ENCODE peak calls at places on chromosomes 2 and 18, in four cellular contexts. L is HCT116; M is stimulated activated CD4-positive, alpha-beta T cell treated with anti-CD3 and anti-CD28 coated beads, Interleukin-15, amount 100 ng/mL, for 24 hours; Z is activated naive CD8-positive, alpha-beta T cell treated with anti-CD3 and anti-CD28 coated beads, Interleukin-2, amount 10 ng/mL, durations not matched to agents 7 days and 5 days. P is an unnamed sample.

GRCh38 chr18:44198296-44199284 is 482.1 kb upstream of the SETBP1 start:
- DNase-seq in M (no peak), L (no peak), Z (no peak), P (no peak)

GRCh38 chr2:239898292-239898925 is 126.7 kb downstream of the NDUFA10 start:
- DNase-seq in M (no peak), Z (no peak), L (no peak), P (no peak)

GRCh38 chr2:173427887-173428683 is 73.4 kb downstream of the CDCA7 start:
- DNase-seq in M (no peak), L (no peak), Z (no peak), P (no peak)

GRCh38 chr2:2271471-2271941 is 59.6 kb downstream of the MYT1L start:
- DNase-seq in Z (no peak), M (no peak), L (no peak), P (no peak)

GRCh38 chr2:197165020-197165419 is 145.6 kb downstream of the ANKRD44 start:
- DNase-seq in Z (no peak), M (no peak), L (no peak), P (no peak)

GRCh38 chr2:15560404-15560987 is 638 bp downstream of the NBAS start:
- DNase-seq in Z (peak; percentile 46), M (peak; percentile 24), L (no peak), P (peak; percentile 34)

GRCh38 chr18:67794512-67794911 is 278.0 kb upstream of the DSEL start:
- DNase-seq in L (no peak), Z (no peak), M (no peak), P (no peak)

GRCh38 chr2:42446503-42447271 is 47.1 kb downstream of the KCNG3 start:
- DNase-seq in Z (no peak), L (no peak), M (no peak), P (no peak)

GRCh38 chr2:168559187-168559586 is 103.1 kb downstream of the CERS6 start:
- DNase-seq in M (no peak), L (peak; percentile 3), Z (no peak), P (no peak)

GRCh38 chr2:95039410-95039809 is 13.9 kb downstream of the MAL start:
- DNase-seq in L (no peak), M (no peak), Z (no peak), P (no peak)

GRCh38 chr2:1677833-1678165 is 66.5 kb downstream of the PXDN start:
- DNase-seq in L (no peak), M (no peak), Z (no peak), P (no peak)

GRCh38 chr2:225100856-225101294 is 58.6 kb upstream of the DOCK10 start:
- DNase-seq in Z (no peak), M (no peak), L (peak; percentile 48), P (no peak)

GRCh38 chr2:5123597-5124196 is 568.5 kb upstream of the SOX11 start:
- DNase-seq in L (no peak), Z (no peak), M (no peak), P (no peak)

GRCh38 chr2:145503511-145503910 is 983.6 kb upstream of the ZEB2 start:
- DNase-seq in Z (no peak), M (no peak), L (no peak), P (no peak)

GRCh38 chr18:29418136-29418535 is 1241.2 kb upstream of the CDH2 start:
- DNase-seq in L (no peak), M (no peak), Z (no peak), P (no peak)

GRCh38 chr18:47345996-47346395 is 94.5 kb upstream of the SKOR2 start:
- DNase-seq in L (no peak), Z (no peak), M (no peak), P (no peak)

GRCh38 chr2:231781798-231782726 is 980 bp upstream of the PDE6D start:
- DNase-seq in Z (no peak), L (peak; percentile 10), M (peak; percentile 18), P (no peak)

GRCh38 chr2:121490734-121491133 is 39.9 kb upstream of the RNU4ATAC start:
- DNase-seq in M (no peak), L (no peak), Z (no peak), P (no peak)

GRCh38 chr2:37143986-37144385 is 12.8 kb downstream of the EIF2AK2 start:
- DNase-seq in L (no peak), M (no peak), Z (no peak), P (no peak)

GRCh38 chr18:66342577-66342976 is 261.3 kb downstream of the CDH19 start:
- DNase-seq in L (no peak), Z (no peak), M (no peak), P (no peak)

GRCh38 chr2:121095257-121096080 is 189.5 kb downstream of the TFCP2L1 start:
- DNase-seq in Z (no peak), M (peak; percentile 52), L (peak; percentile 72), P (peak; percentile 85)

GRCh38 chr2:12819721-12820120 is 103.0 kb downstream of the TRIB2 start:
- DNase-seq in M (no peak), L (no peak), Z (no peak), P (no peak)

GRCh38 chr2:85724731-85725181 is 29.0 kb upstream of the ATOH8 start:
- DNase-seq in L (no peak), Z (no peak), M (no peak), P (no peak)

GRCh38 chr2:152047826-152048476 is 50.9 kb downstream of the CACNB4 start:
- DNase-seq in M (no peak), L (no peak), Z (no peak), P (peak; percentile 44)

GRCh38 chr2:46780801-46781445 is 134.7 kb downstream of the MCFD2 start:
- DNase-seq in L (no peak), Z (no peak), M (no peak), P (peak; percentile 20)

GRCh38 chr2:217108575-217109027 is 248.7 kb upstream of the TNP1 start:
- DNase-seq in L (no peak), Z (no peak), M (no peak), P (no peak)

GRCh38 chr2:71460595-71461303 is 7.4 kb downstream of the DYSF start:
- DNase-seq in Z (no peak), M (no peak), L (peak; percentile 32), P (peak; percentile 73)

GRCh38 chr2:102915128-102915527 is 153.3 kb downstream of the TMEM182 start:
- DNase-seq in M (no peak), Z (no peak), L (peak; percentile 12), P (no peak)

GRCh38 chr2:147327636-147328035 is 517.2 kb upstream of the ACVR2A start:
- DNase-seq in Z (no peak), M (peak; percentile 41), L (no peak), P (no peak)

GRCh38 chr2:101140237-101140636 is 10.9 kb downstream of the TBC1D8 start:
- DNase-seq in M (no peak), Z (no peak), L (no peak), P (no peak)

GRCh38 chr2:238425979-238426567 is 654 bp upstream of the ASB1 start:
- DNase-seq in L (peak; percentile 28), Z (peak; percentile 55), M (peak; percentile 38), P (peak; percentile 92)

GRCh38 chr18:1103567-1103966 is 198.9 kb downstream of the ADCYAP1 start:
- DNase-seq in L (no peak), Z (no peak), M (no peak), P (no peak)

GRCh38 chr2:70646429-70646828 is 92.8 kb upstream of the TGFA start:
- DNase-seq in M (no peak), L (no peak), Z (no peak), P (no peak)